ENCODE peak calls at places on chromosomes 5 and 9, in five cellular contexts. F is stromal cell of bone marrow, T is cardiac fibroblast, K is SJSA1, R is pons. O is an unnamed sample.

GRCh38 chr5:171849585-171850353 is 64.2 kb downstream of the SMIM23 start:
- DNase-seq in K (no peak), R (no peak), F (no peak), T (no peak), O (no peak)

GRCh38 chr5:124439609-124440008 is 306.8 kb downstream of the ZNF608 start:
- DNase-seq in T (no peak), F (no peak), K (no peak), R (peak; percentile 42), O (no peak)

GRCh38 chr5:132094393-132095076 is 20.9 kb downstream of the CSF2 start:
- DNase-seq in F (peak; percentile 95), R (no peak), T (peak; percentile 82), K (peak; percentile 81), O (no peak)

GRCh38 chr9:129459550-129460322 is 161.2 kb downstream of the C9orf50 start:
- DNase-seq in T (no peak), F (no peak), K (no peak), R (no peak), O (no peak)

GRCh38 chr9:34227445-34227844 is 48.6 kb downstream of the UBAP1 start:
- DNase-seq in F (no peak), T (peak; percentile 32), R (no peak), K (no peak), O (no peak)

GRCh38 chr5:171934586-171934985 is 71.9 kb downstream of the FBXW11 start:
- DNase-seq in R (no peak), F (no peak), T (no peak), K (no peak), O (no peak)

GRCh38 chr9:93288891-93289883 is 105.2 kb downstream of the WNK2 start:
- DNase-seq in K (no peak), F (no peak), R (no peak), T (peak; percentile 46), O (peak; percentile 70)

GRCh38 chr9:117644607-117645244 is 59.5 kb upstream of the TLR4 start:
- DNase-seq in T (peak; percentile 77), K (peak; percentile 66), F (peak; percentile 33), R (peak; percentile 86), O (peak; percentile 65)

GRCh38 chr5:18802336-18802735 is 1168.1 kb downstream of the TAF11L14 start:
- DNase-seq in R (no peak), T (no peak), F (no peak), K (no peak), O (no peak)

GRCh38 chr5:168528521-168529360 is at the start of gene FBLL1:
- DNase-seq in T (peak; percentile 42), R (no peak), K (peak; percentile 28), F (no peak), O (no peak)

GRCh38 chr5:151772868-151773561 is 1.3 kb downstream of the G3BP1 start:
- DNase-seq in K (peak; percentile 68), F (no peak), T (peak; percentile 6), R (peak; percentile 44), O (no peak)

GRCh38 chr5:139689631-139690384 is 41.7 kb downstream of the CXXC5 start:
- DNase-seq in F (no peak), T (peak; percentile 61), K (peak; percentile 62), R (peak; percentile 83), O (no peak)

GRCh38 chr5:143434261-143435206 is 31.0 kb upstream of the NR3C1 start:
- DNase-seq in T (no peak), K (no peak), R (peak; percentile 21), F (peak; percentile 22), O (no peak)

GRCh38 chr5:135010502-135011354 is 23.3 kb downstream of the PITX1 start:
- DNase-seq in K (no peak), T (no peak), F (no peak), R (no peak), O (no peak)

GRCh38 chr5:133934822-133935793 is 33.3 kb downstream of the C5orf15 start:
- DNase-seq in F (no peak), T (no peak), R (no peak), K (no peak), O (peak; percentile 27)

GRCh38 chr9:107890921-107891465 is 401.4 kb upstream of the KLF4 start:
- DNase-seq in K (no peak), R (no peak), F (no peak), T (no peak), O (no peak)

GRCh38 chr9:104774831-104775573 is 11.1 kb downstream of the NIPSNAP3B start:
- DNase-seq in F (no peak), R (peak; percentile 72), K (no peak), T (peak; percentile 33), O (no peak)

GRCh38 chr5:180289433-180289832 is 2.5 kb downstream of the MAPK9 start:
- DNase-seq in F (no peak), R (no peak), T (no peak), K (no peak), O (no peak)

GRCh38 chr9:109903515-109904138 is 123.6 kb downstream of the PALM2AKAP2 start:
- DNase-seq in T (peak; percentile 89), K (peak; percentile 45), F (peak; percentile 57), R (peak; percentile 68), O (no peak)

GRCh38 chr5:143888912-143889311 is 77.0 kb downstream of the HMHB1 start:
- DNase-seq in K (no peak), T (no peak), F (no peak), R (no peak), O (no peak)

GRCh38 chr5:14218897-14219573 is 75.9 kb downstream of the TRIO start:
- DNase-seq in T (no peak), F (peak; percentile 21), K (peak; percentile 56), R (no peak), O (no peak)

GRCh38 chr5:127442085-127442484 is 75.4 kb upstream of the PRRC1 start:
- DNase-seq in F (peak; percentile 7), R (peak; percentile 79), T (peak; percentile 33), K (peak; percentile 31), O (no peak)